ENCODE peak calls at places on chromosome 21, in six cellular contexts. One of them, this sample, is unnamed.

GRCh38 chr21:44653123-44653522 is 1.3 kb downstream of the KRTAP12-4 start:
- DNase-seq in Calu3: no peak
- DNase-seq in SK-N-SH: no peak
- DNase-seq in bronchial epithelial cell: no peak
- DNase-seq in GM12878: no peak
- DNase-seq in uterus: no peak
- DNase-seq in this sample: no peak

GRCh38 chr21:42839271-42840231 is 39.8 kb downstream of the WDR4 start:
- DNase-seq in uterus: peak; percentile 8
- DNase-seq in Calu3: no peak
- DNase-seq in SK-N-SH: peak; percentile 24
- DNase-seq in GM12878: no peak
- DNase-seq in bronchial epithelial cell: no peak
- DNase-seq in this sample: no peak

GRCh38 chr21:40278345-40278744 is 411.1 kb downstream of the PCP4 start:
- DNase-seq in SK-N-SH: no peak
- DNase-seq in GM12878: no peak
- DNase-seq in Calu3: no peak
- DNase-seq in uterus: no peak
- DNase-seq in bronchial epithelial cell: peak; percentile 76
- DNase-seq in this sample: no peak

GRCh38 chr21:43824250-43824882 is 35.0 kb downstream of the RRP1 start:
- DNase-seq in Calu3: no peak
- DNase-seq in GM12878: no peak
- DNase-seq in uterus: no peak
- DNase-seq in SK-N-SH: peak; percentile 9
- DNase-seq in bronchial epithelial cell: peak; percentile 23
- DNase-seq in this sample: no peak

GRCh38 chr21:35764586-35764985 is 295.7 kb downstream of the SETD4 start:
- DNase-seq in SK-N-SH: no peak
- DNase-seq in bronchial epithelial cell: peak; percentile 81
- DNase-seq in Calu3: no peak
- DNase-seq in GM12878: no peak
- DNase-seq in uterus: no peak
- DNase-seq in this sample: no peak

GRCh38 chr21:33655591-33656221 is 13.4 kb downstream of the ITSN1 start:
- DNase-seq in SK-N-SH: no peak
- DNase-seq in bronchial epithelial cell: peak; percentile 97
- DNase-seq in Calu3: peak; percentile 66
- DNase-seq in GM12878: no peak
- DNase-seq in uterus: no peak
- DNase-seq in this sample: no peak

GRCh38 chr21:43758132-43758619 is 17.9 kb downstream of the CSTB start:
- DNase-seq in GM12878: no peak
- DNase-seq in Calu3: no peak
- DNase-seq in uterus: peak; percentile 64
- DNase-seq in bronchial epithelial cell: no peak
- DNase-seq in SK-N-SH: no peak
- DNase-seq in this sample: peak; percentile 50

GRCh38 chr21:28729887-28730286 is 262.8 kb downstream of the LTN1 start:
- DNase-seq in bronchial epithelial cell: no peak
- DNase-seq in SK-N-SH: no peak
- DNase-seq in GM12878: no peak
- DNase-seq in Calu3: no peak
- DNase-seq in uterus: no peak
- DNase-seq in this sample: no peak

GRCh38 chr21:46322351-46323226 is 1.1 kb downstream of the C21orf58 start:
- DNase-seq in Calu3: no peak
- DNase-seq in uterus: no peak
- DNase-seq in GM12878: no peak
- DNase-seq in SK-N-SH: no peak
- DNase-seq in bronchial epithelial cell: peak; percentile 27
- DNase-seq in this sample: peak; percentile 22

GRCh38 chr21:46059195-46059594 is 38.7 kb upstream of the COL6A2 start:
- DNase-seq in SK-N-SH: no peak
- DNase-seq in Calu3: no peak
- DNase-seq in bronchial epithelial cell: no peak
- DNase-seq in uterus: no peak
- DNase-seq in GM12878: no peak
- DNase-seq in this sample: no peak

GRCh38 chr21:41530366-41530765 is 22.4 kb upstream of the TMPRSS2 start:
- DNase-seq in bronchial epithelial cell: no peak
- DNase-seq in SK-N-SH: no peak
- DNase-seq in Calu3: no peak
- DNase-seq in uterus: no peak
- DNase-seq in GM12878: no peak
- DNase-seq in this sample: no peak

GRCh38 chr21:34688145-34688544 is 19.4 kb downstream of the CLIC6 start:
- DNase-seq in SK-N-SH: peak; percentile 70
- DNase-seq in Calu3: no peak
- DNase-seq in bronchial epithelial cell: peak; percentile 26
- DNase-seq in uterus: no peak
- DNase-seq in GM12878: no peak
- DNase-seq in this sample: peak; percentile 82
- TF ChIP-seq CTCF in SK-N-SH: peak; percentile 77
- TF ChIP-seq CTCF in Calu3: no peak
- TF ChIP-seq CTCF in bronchial epithelial cell: peak; percentile 74
- TF ChIP-seq CTCF in uterus: no peak
- TF ChIP-seq CTCF in GM12878: no peak
- TF ChIP-seq CTCF in this sample: peak; percentile 72

GRCh38 chr21:37763298-37763697 is 153.0 kb downstream of the KCNJ6 start:
- DNase-seq in bronchial epithelial cell: no peak
- DNase-seq in SK-N-SH: no peak
- DNase-seq in uterus: no peak
- DNase-seq in Calu3: no peak
- DNase-seq in GM12878: no peak
- DNase-seq in this sample: no peak

GRCh38 chr21:37759777-37760176 is 156.5 kb downstream of the KCNJ6 start:
- DNase-seq in SK-N-SH: no peak
- DNase-seq in Calu3: no peak
- DNase-seq in GM12878: no peak
- DNase-seq in uterus: no peak
- DNase-seq in bronchial epithelial cell: no peak
- DNase-seq in this sample: no peak

GRCh38 chr21:37762606-37763005 is 153.7 kb downstream of the KCNJ6 start:
- DNase-seq in bronchial epithelial cell: no peak
- DNase-seq in Calu3: no peak
- DNase-seq in uterus: no peak
- DNase-seq in SK-N-SH: no peak
- DNase-seq in GM12878: no peak
- DNase-seq in this sample: peak; percentile 48

GRCh38 chr21:37757631-37758376 is 158.5 kb downstream of the KCNJ6 start:
- DNase-seq in uterus: no peak
- DNase-seq in Calu3: no peak
- DNase-seq in SK-N-SH: no peak
- DNase-seq in bronchial epithelial cell: no peak
- DNase-seq in GM12878: no peak
- DNase-seq in this sample: no peak

GRCh38 chr21:37758997-37759396 is 157.3 kb downstream of the KCNJ6 start:
- DNase-seq in uterus: no peak
- DNase-seq in Calu3: peak; percentile 56
- DNase-seq in bronchial epithelial cell: peak; percentile 16
- DNase-seq in GM12878: no peak
- DNase-seq in SK-N-SH: peak; percentile 36
- DNase-seq in this sample: peak; percentile 82
- TF ChIP-seq CTCF in uterus: peak; percentile 9
- TF ChIP-seq CTCF in Calu3: no peak
- TF ChIP-seq CTCF in bronchial epithelial cell: peak; percentile 65
- TF ChIP-seq CTCF in GM12878: peak; percentile 16
- TF ChIP-seq CTCF in SK-N-SH: peak; percentile 41
- TF ChIP-seq CTCF in this sample: peak; percentile 61

DNA sequence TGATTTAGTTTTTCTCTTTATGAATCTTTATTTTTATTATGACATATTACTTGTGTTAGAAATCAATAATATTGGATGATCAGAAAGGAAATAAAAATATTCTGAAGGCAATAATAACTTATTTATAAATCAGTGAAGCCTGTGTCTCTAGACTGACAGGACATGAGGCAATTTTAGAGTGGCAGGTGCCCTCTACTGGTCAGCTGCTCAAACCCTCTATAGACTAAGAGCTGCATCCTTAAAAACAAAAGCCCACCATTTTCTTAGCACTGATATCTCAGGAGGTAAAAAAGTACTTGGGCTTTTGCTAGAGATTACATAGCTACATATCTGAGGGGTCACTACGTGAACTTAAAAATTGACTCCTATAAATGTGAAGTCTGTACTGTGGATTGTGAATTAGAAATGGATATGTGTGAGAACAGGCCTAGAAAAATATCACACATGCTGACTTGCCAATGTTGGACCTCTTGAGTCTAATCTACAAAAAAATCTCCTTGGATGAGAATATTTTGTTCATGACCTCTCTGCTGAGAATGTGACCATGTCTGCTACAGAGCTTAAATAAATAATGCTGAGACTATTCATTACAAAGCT is 597.9 kb upstream of the ADAMTS5 start:
- DNase-seq in Calu3: peak; percentile 41
- DNase-seq in GM12878: no peak
- DNase-seq in bronchial epithelial cell: peak; percentile 55
- DNase-seq in SK-N-SH: peak; percentile 36
- DNase-seq in uterus: peak; percentile 27
- DNase-seq in this sample: peak; percentile 41
- TF ChIP-seq CTCF in Calu3: peak; percentile 25
- TF ChIP-seq CTCF in GM12878: no peak
- TF ChIP-seq CTCF in bronchial epithelial cell: peak; percentile 60
- TF ChIP-seq CTCF in SK-N-SH: peak; percentile 85
- TF ChIP-seq CTCF in uterus: peak; percentile 55
- TF ChIP-seq CTCF in this sample: peak; percentile 69

DNA sequence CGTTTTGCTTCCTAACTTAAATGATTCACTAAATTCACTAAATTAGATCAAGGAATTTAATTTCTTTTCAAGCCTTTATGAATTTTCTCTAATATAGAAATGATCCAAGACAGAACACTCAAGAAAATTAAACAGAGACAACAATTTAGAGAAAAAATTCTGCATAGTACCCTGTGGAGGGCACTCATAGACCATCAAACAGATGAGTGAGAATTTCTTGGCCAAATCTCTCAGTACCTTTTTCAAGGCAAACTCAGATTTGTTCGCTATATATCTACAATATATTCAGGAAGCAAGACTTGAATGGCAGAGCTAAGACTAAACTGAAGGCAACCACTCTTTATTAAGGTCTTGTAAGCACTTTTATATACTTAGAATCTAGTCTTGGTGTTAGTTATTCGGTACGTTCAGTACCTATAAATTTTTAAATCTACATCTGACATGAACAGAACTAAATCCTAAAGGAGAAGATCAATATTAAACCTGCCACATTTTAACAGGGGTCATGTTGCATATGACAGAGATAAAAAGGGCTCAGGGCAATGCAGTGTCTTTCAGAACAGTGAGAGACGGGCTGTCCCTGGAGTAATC is 118.7 kb upstream of the TMPRSS15 start:
- DNase-seq in bronchial epithelial cell: no peak
- DNase-seq in uterus: no peak
- DNase-seq in Calu3: no peak
- DNase-seq in SK-N-SH: no peak
- DNase-seq in GM12878: no peak
- DNase-seq in this sample: no peak
- TF ChIP-seq CTCF in bronchial epithelial cell: no peak
- TF ChIP-seq CTCF in uterus: no peak
- TF ChIP-seq CTCF in Calu3: no peak
- TF ChIP-seq CTCF in SK-N-SH: peak; percentile 42
- TF ChIP-seq CTCF in GM12878: no peak
- TF ChIP-seq CTCF in this sample: no peak

GRCh38 chr21:25871566-25871965 is 136.8 kb downstream of the GABPA start:
- DNase-seq in SK-N-SH: no peak
- DNase-seq in Calu3: peak; percentile 9
- DNase-seq in uterus: no peak
- DNase-seq in bronchial epithelial cell: peak; percentile 21
- DNase-seq in GM12878: no peak
- DNase-seq in this sample: no peak

GRCh38 chr21:25870084-25870483 is 135.3 kb downstream of the GABPA start:
- DNase-seq in SK-N-SH: no peak
- DNase-seq in bronchial epithelial cell: no peak
- DNase-seq in Calu3: no peak
- DNase-seq in GM12878: no peak
- DNase-seq in uterus: no peak
- DNase-seq in this sample: no peak

GRCh38 chr21:25867041-25867440 is 132.3 kb downstream of the GABPA start:
- DNase-seq in GM12878: no peak
- DNase-seq in bronchial epithelial cell: no peak
- DNase-seq in uterus: no peak
- DNase-seq in SK-N-SH: peak; percentile 22
- DNase-seq in Calu3: no peak
- DNase-seq in this sample: no peak

GRCh38 chr21:25872271-25872670 is 137.5 kb downstream of the GABPA start:
- DNase-seq in SK-N-SH: no peak
- DNase-seq in uterus: no peak
- DNase-seq in Calu3: no peak
- DNase-seq in bronchial epithelial cell: no peak
- DNase-seq in GM12878: no peak
- DNase-seq in this sample: no peak
- TF ChIP-seq CTCF in SK-N-SH: peak; percentile 24
- TF ChIP-seq CTCF in uterus: no peak
- TF ChIP-seq CTCF in Calu3: no peak
- TF ChIP-seq CTCF in bronchial epithelial cell: no peak
- TF ChIP-seq CTCF in GM12878: no peak
- TF ChIP-seq CTCF in this sample: no peak

DNA sequence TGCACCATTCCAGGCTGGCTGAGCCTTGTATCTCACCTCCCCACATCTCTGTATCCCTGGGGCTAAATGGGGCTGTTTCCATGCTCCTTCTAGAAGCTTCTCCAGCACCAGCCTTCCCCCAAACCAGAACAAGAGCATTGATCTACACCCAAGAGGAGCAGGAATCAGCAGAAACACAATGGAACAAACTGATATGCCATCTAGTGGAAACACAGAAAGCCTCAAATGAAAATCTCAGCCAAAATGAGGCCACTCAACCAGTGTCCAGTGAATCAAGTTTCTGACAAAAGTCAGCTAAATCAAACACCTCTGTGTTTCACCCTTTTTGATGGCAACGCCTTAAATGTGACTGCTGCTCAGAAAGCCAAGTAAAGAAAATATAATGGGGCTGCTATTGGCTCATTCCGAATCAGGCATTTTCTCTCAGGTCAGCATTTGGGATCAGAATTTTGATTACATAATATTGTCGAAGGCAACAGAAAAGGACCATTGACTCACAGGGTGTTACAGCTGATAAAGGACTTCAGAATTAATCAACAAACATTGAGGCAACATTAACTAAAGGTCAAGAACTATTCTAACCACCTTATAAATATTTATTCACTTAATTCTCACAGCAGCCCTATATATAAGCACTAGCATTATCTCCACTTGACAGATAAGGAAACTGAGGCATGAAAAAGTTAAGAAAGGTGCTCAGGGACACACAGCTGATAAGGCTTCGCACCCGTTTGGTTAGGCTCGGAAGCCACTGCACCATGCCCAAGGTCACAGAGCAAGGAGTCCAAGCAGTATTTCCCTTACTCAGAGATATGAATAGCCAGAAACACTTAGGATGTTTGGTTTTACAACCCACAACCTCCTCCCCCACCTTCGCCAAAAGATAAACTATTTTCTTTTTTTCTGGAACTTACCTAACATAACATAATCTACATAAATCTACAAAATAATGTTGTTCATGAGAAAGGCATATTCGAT is 85.8 kb upstream of the KCNJ15 start:
- DNase-seq in uterus: no peak
- DNase-seq in bronchial epithelial cell: peak; percentile 52
- DNase-seq in SK-N-SH: no peak
- DNase-seq in Calu3: no peak
- DNase-seq in GM12878: no peak
- DNase-seq in this sample: no peak
- TF ChIP-seq CTCF in uterus: no peak
- TF ChIP-seq CTCF in bronchial epithelial cell: peak; percentile 40
- TF ChIP-seq CTCF in SK-N-SH: no peak
- TF ChIP-seq CTCF in Calu3: no peak
- TF ChIP-seq CTCF in GM12878: no peak
- TF ChIP-seq CTCF in this sample: no peak